ENCODE peak calls at places on chromosomes 11 and 22, in eight cellular contexts. A, Z, V, M, Q, S, J and E are unnamed samples.

GRCh38 chr11:116665523-116665922 is 107.3 kb downstream of the BUD13 start:
- DNase-seq in Z (no peak), M (no peak), V (no peak), S (no peak), A (no peak), J (no peak), Q (no peak), E (no peak)

GRCh38 chr11:2975594-2975993 is 16.5 kb downstream of the NAP1L4 start:
- DNase-seq in J (peak), M (peak), V (peak), S (no peak), Q (no peak), A (peak), Z (peak), E (peak)

GRCh38 chr11:17760102-17761029 is 25.8 kb downstream of the KCNC1 start:
- DNase-seq in S (peak), J (peak), Q (no peak), Z (peak), A (peak), M (peak), V (peak), E (no peak)

GRCh38 chr11:2472428-2473186 is 27.8 kb downstream of the KCNQ1 start:
- DNase-seq in Z (no peak), M (no peak), J (no peak), Q (no peak), V (peak), S (no peak), A (no peak), E (no peak)

GRCh38 chr11:106733518-106734162 is 284.6 kb downstream of the GUCY1A2 start:
- DNase-seq in S (no peak), V (no peak), Q (no peak), A (no peak), M (no peak), J (peak), Z (peak), E (no peak)

GRCh38 chr11:62233730-62234129 is 8.3 kb upstream of the SCGB1D2 start:
- DNase-seq in Z (no peak), A (no peak), S (no peak), V (no peak), Q (no peak), M (no peak), J (no peak), E (no peak)

GRCh38 chr11:110527146-110527545 is 97.4 kb downstream of the FDX1 start:
- DNase-seq in S (no peak), M (no peak), Z (peak), J (no peak), V (no peak), Q (no peak), A (peak), E (no peak)

GRCh38 chr11:71252782-71253730 is 679 bp upstream of the SHANK2 start:
- DNase-seq in Q (peak), M (no peak), J (peak), Z (peak), A (peak), V (no peak), S (no peak), E (no peak)

GRCh38 chr22:20542736-20543135 is 35.3 kb downstream of the MED15 start:
- DNase-seq in V (no peak), J (no peak), S (no peak), A (peak), Q (no peak), M (no peak), Z (no peak), E (no peak)